ENCODE peak calls at places on chromosomes 7 and 10, in ten cellular contexts. R, I, X, Q, P, K, T, C, V and W are unnamed samples.

GRCh38 chr7:25995893-25996529 is 156.0 kb upstream of the NFE2L3 start:
- DNase-seq in P (no peak), K (no peak), T (no peak), V (no peak), X (no peak), C (no peak), R (no peak), Q (no peak), I (no peak), W (no peak)

GRCh38 chr10:132382231-132382922 is 14.6 kb upstream of the PWWP2B start:
- DNase-seq in X (no peak), C (no peak), R (no peak), T (no peak), I (no peak), Q (peak; percentile 2), V (no peak), P (no peak), K (no peak), W (no peak)

GRCh38 chr7:44307301-44307900 is 18.0 kb downstream of the CAMK2B start:
- DNase-seq in R (peak; percentile 50), K (peak; percentile 71), C (no peak), V (no peak), P (peak; percentile 54), T (peak; percentile 66), X (no peak), Q (no peak), I (peak; percentile 19), W (no peak)

GRCh38 chr10:22697799-22698198 is 16.6 kb downstream of the PIP4K2A start:
- DNase-seq in T (no peak), K (no peak), C (no peak), Q (no peak), P (no peak), R (no peak), V (no peak), I (no peak), X (no peak), W (no peak)

GRCh38 chr7:37285701-37286475 is 162.8 kb downstream of the ELMO1 start:
- DNase-seq in C (no peak), V (no peak), I (no peak), P (no peak), Q (no peak), X (peak; percentile 39), R (no peak), K (no peak), T (no peak), W (no peak)

GRCh38 chr7:100444311-100445278 is 8.3 kb upstream of the PPP1R35 start:
- DNase-seq in Q (no peak), C (no peak), X (peak; percentile 60), R (peak; percentile 65), P (no peak), I (no peak), T (no peak), K (no peak), V (peak; percentile 56), W (no peak)

GRCh38 chr7:10643545-10643944 is 330.1 kb upstream of the PHF14 start:
- DNase-seq in I (no peak), K (no peak), V (no peak), P (no peak), X (no peak), Q (no peak), T (no peak), C (no peak), R (no peak), W (no peak)

GRCh38 chr7:135181929-135182678 is 11.6 kb upstream of the CYREN start:
- DNase-seq in X (no peak), V (no peak), R (no peak), P (no peak), I (no peak), K (no peak), Q (no peak), C (no peak), T (no peak), W (no peak)

GRCh38 chr7:116509982-116510579 is 10.5 kb downstream of the CAV2 start:
- DNase-seq in I (no peak), Q (no peak), R (no peak), V (no peak), P (no peak), K (peak; percentile 39), C (no peak), X (no peak), T (no peak), W (no peak)

GRCh38 chr7:30702200-30702599 is 19.9 kb upstream of the CRHR2 start:
- DNase-seq in P (no peak), Q (no peak), V (no peak), C (no peak), I (no peak), K (no peak), R (no peak), T (no peak), X (no peak), W (no peak)

GRCh38 chr10:77016278-77016815 is 621.3 kb downstream of the KCNMA1 start:
- DNase-seq in I (no peak), R (no peak), C (no peak), X (no peak), Q (no peak), V (no peak), K (peak; percentile 99), P (no peak), T (no peak), W (no peak)

GRCh38 chr10:13066527-13066926 is 33.4 kb upstream of the OPTN start:
- DNase-seq in K (no peak), T (no peak), X (no peak), I (no peak), V (no peak), P (no peak), R (no peak), Q (no peak), C (no peak), W (no peak)

GRCh38 chr10:17227367-17228080 is 517 bp upstream of the VIM start:
- DNase-seq in V (no peak), T (peak; percentile 80), P (no peak), C (no peak), X (no peak), R (no peak), Q (no peak), I (no peak), K (no peak), W (no peak)
- TF ChIP-seq CTCF in V (peak; percentile 91), T (peak; percentile 51), P (peak; percentile 19), C (peak; percentile 34), X (peak; percentile 42), R (peak; percentile 56), Q (peak; percentile 76), I (peak; percentile 33), K (peak; percentile 41), W (peak; percentile 89)

GRCh38 chr10:69201045-69201444 is 19.1 kb upstream of the HKDC1 start:
- DNase-seq in X (no peak), R (no peak), C (no peak), I (no peak), T (no peak), P (no peak), Q (no peak), K (no peak), V (no peak), W (no peak)

GRCh38 chr10:69202332-69202731 is 17.8 kb upstream of the HKDC1 start:
- DNase-seq in K (no peak), C (no peak), V (no peak), Q (no peak), P (no peak), I (no peak), R (no peak), X (no peak), T (no peak), W (no peak)
- TF ChIP-seq CTCF in K (no peak), C (no peak), V (no peak), Q (no peak), P (no peak), I (no peak), R (no peak), X (no peak), T (no peak), W (no peak)

GRCh38 chr7:42693722-42694121 is 218.1 kb downstream of the C7orf25 start:
- DNase-seq in I (no peak), P (no peak), V (no peak), T (no peak), R (no peak), C (no peak), Q (no peak), X (peak; percentile 11), K (no peak), W (no peak)

GRCh38 chr7:42694894-42695553 is 216.8 kb downstream of the C7orf25 start:
- DNase-seq in C (no peak), R (no peak), T (no peak), K (peak; percentile 26), P (no peak), V (no peak), I (no peak), Q (no peak), X (no peak), W (no peak)

GRCh38 chr7:42692609-42693008 is 219.3 kb downstream of the C7orf25 start:
- DNase-seq in C (no peak), X (no peak), Q (no peak), P (no peak), V (no peak), I (no peak), R (no peak), T (no peak), K (peak; percentile 22), W (no peak)

GRCh38 chr7:42689626-42690025 is 222.2 kb downstream of the C7orf25 start:
- DNase-seq in Q (no peak), K (peak; percentile 19), P (no peak), V (no peak), C (no peak), T (no peak), I (no peak), R (no peak), X (no peak), W (no peak)

DNA sequence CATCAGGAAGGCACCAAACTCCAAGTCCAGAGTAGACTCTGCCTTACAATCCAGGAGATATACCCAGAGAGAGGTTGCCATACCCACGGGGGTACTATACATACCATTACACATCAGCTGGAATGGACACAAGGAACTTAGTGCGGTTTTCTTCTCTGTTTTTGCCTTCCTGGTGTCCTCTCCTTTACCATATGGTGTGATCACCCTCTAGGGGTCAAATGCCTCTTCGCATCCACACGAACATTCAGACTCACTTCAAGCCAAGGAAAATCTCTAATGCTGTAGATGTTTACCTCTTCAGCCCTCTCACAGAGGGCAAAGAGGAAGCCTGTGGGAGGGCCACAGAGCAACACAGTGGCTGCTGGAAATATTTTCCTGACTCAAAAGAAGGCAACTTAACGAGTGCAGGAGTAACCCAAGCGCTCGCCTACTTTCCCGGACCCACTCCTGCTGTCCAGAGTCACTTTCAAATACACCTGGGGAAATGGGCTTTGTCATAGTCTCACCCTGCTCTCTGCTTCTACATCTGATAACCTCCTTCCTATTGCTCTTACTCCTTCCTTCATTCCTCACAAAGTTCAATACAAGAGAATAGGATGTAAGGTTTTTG is 220.7 kb downstream of the C7orf25 start:
- DNase-seq in Q (no peak), T (peak; percentile 58), V (peak; percentile 58), K (peak; percentile 73), P (peak; percentile 32), I (no peak), C (peak; percentile 52), R (no peak), X (no peak), W (no peak)
- TF ChIP-seq CTCF in Q (no peak), T (peak; percentile 47), V (peak; percentile 61), K (peak; percentile 78), P (peak; percentile 38), I (peak; percentile 63), C (peak; percentile 71), R (no peak), X (peak; percentile 21), W (peak; percentile 64)

DNA sequence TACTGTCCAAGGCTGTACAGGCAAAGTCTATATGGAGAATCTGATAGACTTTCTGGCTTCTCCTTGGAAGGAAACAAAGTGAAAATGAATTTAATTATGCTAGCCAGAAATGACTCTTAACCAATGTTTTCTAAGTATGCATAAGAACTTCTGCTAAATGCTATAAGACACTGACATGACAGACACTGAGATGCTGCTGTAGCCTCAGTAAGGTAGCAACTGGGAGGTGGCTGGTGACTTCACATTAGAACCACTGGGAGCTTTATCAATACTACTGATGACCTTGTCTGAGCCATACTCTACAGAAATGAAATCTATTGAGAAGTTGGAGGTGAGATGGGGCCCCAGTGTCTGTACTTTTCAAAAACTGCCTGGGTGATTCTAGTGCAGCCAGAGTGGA is 188.6 kb downstream of the ZNF365 start:
- DNase-seq in P (no peak), X (no peak), K (no peak), V (no peak), T (no peak), I (no peak), C (no peak), R (no peak), Q (no peak), W (no peak)
- TF ChIP-seq CTCF in P (no peak), X (no peak), K (no peak), V (no peak), T (no peak), I (no peak), C (no peak), R (no peak), Q (no peak), W (no peak)